ENCODE peak calls at places on chromosomes 5 and 9, in eight cellular contexts. One of them, this sample, is unnamed.

GRCh38 chr9:3962467-3962866 is 337.4 kb downstream of the GLIS3 start:
- DNase-seq in retinal pigment epithelial cell: peak; percentile 63
- DNase-seq in HFF-Myc: no peak
- DNase-seq in endodermal cell: no peak
- DNase-seq in effector memory CD8-positive, alpha-beta T cell: no peak
- DNase-seq in T-helper 22 cell: no peak
- DNase-seq in tibial nerve: no peak
- DNase-seq in HEK293T: no peak
- DNase-seq in this sample: no peak

GRCh38 chr5:176152191-176152932 is 85.9 kb upstream of the SIMC1 start:
- DNase-seq in HEK293T: no peak
- DNase-seq in endodermal cell: peak; percentile 86
- DNase-seq in effector memory CD8-positive, alpha-beta T cell: no peak
- DNase-seq in HFF-Myc: no peak
- DNase-seq in retinal pigment epithelial cell: no peak
- DNase-seq in T-helper 22 cell: no peak
- DNase-seq in tibial nerve: no peak
- DNase-seq in this sample: no peak

GRCh38 chr9:15529566-15530324 is 19.0 kb upstream of the PSIP1 start:
- DNase-seq in endodermal cell: no peak
- DNase-seq in retinal pigment epithelial cell: no peak
- DNase-seq in T-helper 22 cell: no peak
- DNase-seq in HEK293T: no peak
- DNase-seq in HFF-Myc: no peak
- DNase-seq in tibial nerve: no peak
- DNase-seq in effector memory CD8-positive, alpha-beta T cell: no peak
- DNase-seq in this sample: peak; percentile 94

GRCh38 chr9:127777368-127777960 is 1.0 kb downstream of the SH2D3C start:
- DNase-seq in HFF-Myc: no peak
- DNase-seq in retinal pigment epithelial cell: no peak
- DNase-seq in T-helper 22 cell: no peak
- DNase-seq in tibial nerve: no peak
- DNase-seq in endodermal cell: no peak
- DNase-seq in HEK293T: no peak
- DNase-seq in effector memory CD8-positive, alpha-beta T cell: no peak
- DNase-seq in this sample: peak; percentile 44

GRCh38 chr5:132026516-132027008 is 15.1 kb upstream of the ACSL6 start:
- DNase-seq in HFF-Myc: no peak
- DNase-seq in endodermal cell: no peak
- DNase-seq in tibial nerve: no peak
- DNase-seq in retinal pigment epithelial cell: no peak
- DNase-seq in T-helper 22 cell: peak; percentile 21
- DNase-seq in effector memory CD8-positive, alpha-beta T cell: peak; percentile 63
- DNase-seq in HEK293T: no peak
- DNase-seq in this sample: no peak

GRCh38 chr9:11158676-11159075 is 545.9 kb upstream of the PTPRD start:
- DNase-seq in effector memory CD8-positive, alpha-beta T cell: no peak
- DNase-seq in tibial nerve: no peak
- DNase-seq in HFF-Myc: no peak
- DNase-seq in endodermal cell: no peak
- DNase-seq in retinal pigment epithelial cell: no peak
- DNase-seq in HEK293T: no peak
- DNase-seq in T-helper 22 cell: no peak
- DNase-seq in this sample: no peak

GRCh38 chr5:102886586-102886985 is 131.5 kb downstream of the PAM start:
- DNase-seq in tibial nerve: no peak
- DNase-seq in effector memory CD8-positive, alpha-beta T cell: no peak
- DNase-seq in HEK293T: no peak
- DNase-seq in HFF-Myc: no peak
- DNase-seq in endodermal cell: no peak
- DNase-seq in T-helper 22 cell: no peak
- DNase-seq in retinal pigment epithelial cell: no peak
- DNase-seq in this sample: no peak

GRCh38 chr9:655875-656274 is 185.6 kb upstream of the DMRT1 start:
- DNase-seq in tibial nerve: peak; percentile 50
- DNase-seq in retinal pigment epithelial cell: no peak
- DNase-seq in HEK293T: no peak
- DNase-seq in effector memory CD8-positive, alpha-beta T cell: no peak
- DNase-seq in endodermal cell: peak; percentile 56
- DNase-seq in HFF-Myc: no peak
- DNase-seq in T-helper 22 cell: no peak
- DNase-seq in this sample: no peak

GRCh38 chr5:130055572-130055971 is 151.3 kb downstream of the CHSY3 start:
- DNase-seq in endodermal cell: no peak
- DNase-seq in HFF-Myc: no peak
- DNase-seq in T-helper 22 cell: no peak
- DNase-seq in retinal pigment epithelial cell: no peak
- DNase-seq in HEK293T: no peak
- DNase-seq in effector memory CD8-positive, alpha-beta T cell: no peak
- DNase-seq in tibial nerve: no peak
- DNase-seq in this sample: no peak

GRCh38 chr5:119355636-119356383 is at the start of gene TNFAIP8:
- DNase-seq in effector memory CD8-positive, alpha-beta T cell: no peak
- DNase-seq in HFF-Myc: no peak
- DNase-seq in tibial nerve: peak; percentile 22
- DNase-seq in endodermal cell: peak; percentile 84
- DNase-seq in retinal pigment epithelial cell: no peak
- DNase-seq in HEK293T: peak; percentile 68
- DNase-seq in T-helper 22 cell: peak; percentile 49
- DNase-seq in this sample: peak; percentile 87

GRCh38 chr5:129094924-129095797 is 612 bp downstream of the ISOC1 start:
- DNase-seq in retinal pigment epithelial cell: no peak
- DNase-seq in tibial nerve: peak; percentile 14
- DNase-seq in endodermal cell: no peak
- DNase-seq in HFF-Myc: no peak
- DNase-seq in T-helper 22 cell: peak; percentile 28
- DNase-seq in HEK293T: peak; percentile 39
- DNase-seq in effector memory CD8-positive, alpha-beta T cell: no peak
- DNase-seq in this sample: peak; percentile 88

GRCh38 chr5:39197556-39197955 is 21.8 kb downstream of the FYB1 start:
- DNase-seq in HEK293T: no peak
- DNase-seq in HFF-Myc: no peak
- DNase-seq in retinal pigment epithelial cell: no peak
- DNase-seq in endodermal cell: no peak
- DNase-seq in T-helper 22 cell: peak; percentile 46
- DNase-seq in tibial nerve: no peak
- DNase-seq in effector memory CD8-positive, alpha-beta T cell: no peak
- DNase-seq in this sample: no peak

GRCh38 chr5:35138232-35138631 is 90.5 kb upstream of the AGXT2 start:
- DNase-seq in effector memory CD8-positive, alpha-beta T cell: no peak
- DNase-seq in endodermal cell: no peak
- DNase-seq in HFF-Myc: no peak
- DNase-seq in retinal pigment epithelial cell: no peak
- DNase-seq in HEK293T: no peak
- DNase-seq in T-helper 22 cell: no peak
- DNase-seq in tibial nerve: no peak
- DNase-seq in this sample: no peak

GRCh38 chr5:119930490-119930889 is 301.1 kb downstream of the FAM170A start:
- DNase-seq in effector memory CD8-positive, alpha-beta T cell: no peak
- DNase-seq in tibial nerve: no peak
- DNase-seq in HEK293T: no peak
- DNase-seq in endodermal cell: no peak
- DNase-seq in HFF-Myc: no peak
- DNase-seq in T-helper 22 cell: no peak
- DNase-seq in retinal pigment epithelial cell: no peak
- DNase-seq in this sample: no peak

This sample was measured in GM12865.